ENCODE peak calls at places on chromosomes 11 and 22, in nine cellular contexts. E, S, V, X, I, F, J, K and O are unnamed samples.

GRCh38 chr11:117663389-117663788 is 133.6 kb downstream of the DSCAML1 start:
- DNase-seq in E (no peak), S (no peak), V (no peak), X (no peak), I (no peak), F (no peak), J (no peak), K (peak), O (no peak)

GRCh38 chr11:43644626-43645299 is 35.8 kb upstream of the HSD17B12 start:
- DNase-seq in E (peak), S (no peak), V (no peak), X (peak), I (no peak), F (no peak), J (no peak), K (no peak), O (no peak)

GRCh38 chr11:126949066-126949945 is 51.3 kb downstream of the KIRREL3 start:
- DNase-seq in E (no peak), S (no peak), V (no peak), X (peak), I (no peak), F (no peak), J (peak), K (no peak), O (no peak)

GRCh38 chr11:78200061-78200460 is 11.3 kb downstream of the USP35 start:
- DNase-seq in E (no peak), S (no peak), V (no peak), X (no peak), I (no peak), F (no peak), J (no peak), K (no peak), O (no peak)

GRCh38 chr11:99351620-99352019 is 330.9 kb downstream of the CNTN5 start:
- DNase-seq in E (peak), S (no peak), V (no peak), X (peak), I (no peak), F (no peak), J (peak), K (no peak), O (no peak)

GRCh38 chr22:27952779-27953178 is 33.7 kb upstream of the PITPNB start:
- DNase-seq in E (peak), S (no peak), V (no peak), X (peak), I (no peak), F (no peak), J (no peak), K (no peak), O (no peak)

GRCh38 chr11:117248341-117248740 is 15.9 kb downstream of the RNF214 start:
- DNase-seq in E (no peak), S (no peak), V (no peak), X (no peak), I (no peak), F (no peak), J (no peak), K (no peak), O (no peak)

GRCh38 chr22:45446216-45446615 is 32.7 kb downstream of the RIBC2 start:
- DNase-seq in E (no peak), S (no peak), V (no peak), X (peak), I (no peak), F (no peak), J (no peak), K (no peak), O (no peak)

GRCh38 chr11:90908074-90908473 is 685.2 kb upstream of the CHORDC1 start:
- DNase-seq in E (peak), S (no peak), V (no peak), X (no peak), I (no peak), F (no peak), J (no peak), K (no peak), O (no peak)

GRCh38 chr22:46043816-46044717 is 67.1 kb upstream of the WNT7B start:
- DNase-seq in E (peak), S (no peak), V (no peak), X (peak), I (no peak), F (no peak), J (no peak), K (peak), O (peak)

GRCh38 chr11:32312206-32312817 is 123.0 kb downstream of the WT1 start:
- DNase-seq in E (peak), S (no peak), V (no peak), X (peak), I (no peak), F (no peak), J (peak), K (no peak), O (no peak)

GRCh38 chr22:23984430-23984829 is 4.5 kb downstream of the GSTT2 start:
- DNase-seq in E (peak), S (peak), V (no peak), X (peak), I (peak), F (no peak), J (no peak), K (peak), O (peak)

GRCh38 chr11:23688835-23689234 is 808.0 kb upstream of the LUZP2 start:
- DNase-seq in E (peak), S (no peak), V (no peak), X (peak), I (no peak), F (no peak), J (peak), K (no peak), O (no peak)

GRCh38 chr11:72720047-72720446 is 32.2 kb downstream of the ARAP1 start:
- DNase-seq in E (no peak), S (no peak), V (no peak), X (no peak), I (no peak), F (no peak), J (no peak), K (no peak), O (no peak)

GRCh38 chr22:42500836-42501179 is 18.8 kb downstream of the RRP7A start:
- DNase-seq in E (no peak), S (no peak), V (no peak), X (no peak), I (no peak), F (no peak), J (no peak), K (no peak), O (no peak)

GRCh38 chr22:24359452-24360120 is 67.8 kb upstream of the ADORA2A start:
- DNase-seq in E (peak), S (no peak), V (no peak), X (no peak), I (no peak), F (no peak), J (no peak), K (no peak), O (no peak)

GRCh38 chr11:13868710-13869403 is 93.7 kb upstream of the SPON1 start:
- DNase-seq in E (no peak), S (no peak), V (no peak), X (no peak), I (no peak), F (no peak), J (no peak), K (no peak), O (no peak)

GRCh38 chr11:17734986-17735822 is 623 bp downstream of the KCNC1 start:
- DNase-seq in E (peak), S (peak), V (no peak), X (peak), I (peak), F (no peak), J (peak), K (no peak), O (peak)

GRCh38 chr11:120064341-120064740 is 73.6 kb downstream of the TRIM29 start:
- DNase-seq in E (no peak), S (no peak), V (no peak), X (no peak), I (no peak), F (no peak), J (no peak), K (no peak), O (no peak)

GRCh38 chr11:95831198-95831883 is 41.0 kb downstream of the CEP57 start:
- DNase-seq in E (peak), S (no peak), V (no peak), X (peak), I (no peak), F (no peak), J (peak), K (no peak), O (no peak)

GRCh38 chr11:71988050-71988449 is 10.7 kb upstream of the IL18BP start:
- DNase-seq in E (peak), S (no peak), V (no peak), X (peak), I (no peak), F (no peak), J (peak), K (no peak), O (no peak)

GRCh38 chr22:29032014-29032475 is 29.6 kb downstream of the C22orf31 start:
- DNase-seq in E (peak), S (no peak), V (no peak), X (no peak), I (no peak), F (no peak), J (no peak), K (no peak), O (no peak)

GRCh38 chr11:126147268-126148111 is 64.0 kb downstream of the RPUSD4 start:
- DNase-seq in E (no peak), S (no peak), V (no peak), X (no peak), I (no peak), F (no peak), J (no peak), K (no peak), O (no peak)

GRCh38 chr11:36271794-36272409 is 17.3 kb downstream of the COMMD9 start:
- DNase-seq in E (no peak), S (no peak), V (no peak), X (no peak), I (no peak), F (no peak), J (no peak), K (no peak), O (no peak)

GRCh38 chr11:3105791-3106735 is 48.8 kb upstream of the CARS1 start:
- DNase-seq in E (no peak), S (no peak), V (no peak), X (no peak), I (no peak), F (no peak), J (no peak), K (no peak), O (peak)

GRCh38 chr11:67656278-67656922 is 5.9 kb upstream of the ACY3 start:
- DNase-seq in E (peak), S (no peak), V (no peak), X (peak), I (no peak), F (no peak), J (peak), K (no peak), O (peak)